ENCODE peak calls at places on chromosomes 1 and 21, in eight cellular contexts. P, E, L, A, G, U, O and Y are unnamed samples.

GRCh38 chr1:221832151-221832550 is 90.3 kb upstream of the DUSP10 start:
- DNase-seq in P (peak), E (no peak), L (peak), A (no peak), G (no peak), U (no peak), O (peak), Y (no peak)

GRCh38 chr1:226675720-226676357 is 63.2 kb downstream of the ITPKB start:
- DNase-seq in P (no peak), E (no peak), L (no peak), A (no peak), G (no peak), U (no peak), O (no peak), Y (no peak)

GRCh38 chr1:184769241-184769640 is 14.6 kb upstream of the EDEM3 start:
- DNase-seq in P (no peak), E (no peak), L (no peak), A (no peak), G (no peak), U (no peak), O (no peak), Y (no peak)

GRCh38 chr21:37986000-37986399 is 69.7 kb upstream of the KCNJ6 start:
- DNase-seq in P (no peak), E (no peak), L (no peak), A (no peak), G (no peak), U (no peak), O (no peak), Y (no peak)

GRCh38 chr1:61092643-61093042 is 10.3 kb downstream of the NFIA start:
- DNase-seq in P (no peak), E (no peak), L (no peak), A (no peak), G (no peak), U (no peak), O (no peak), Y (no peak)

GRCh38 chr21:34579411-34579810 is 35.5 kb downstream of the RCAN1 start:
- DNase-seq in P (peak), E (no peak), L (peak), A (no peak), G (no peak), U (no peak), O (peak), Y (peak)

GRCh38 chr1:12599657-12600056 is 18.4 kb downstream of the DHRS3 start:
- DNase-seq in P (no peak), E (no peak), L (no peak), A (no peak), G (no peak), U (no peak), O (no peak), Y (no peak)

GRCh38 chr1:211876849-211877248 is 46.3 kb upstream of the LPGAT1 start:
- DNase-seq in P (no peak), E (no peak), L (no peak), A (no peak), G (no peak), U (no peak), O (no peak), Y (no peak)

GRCh38 chr1:218498061-218498938 is 153.2 kb downstream of the TGFB2 start:
- DNase-seq in P (peak), E (no peak), L (peak), A (no peak), G (no peak), U (peak), O (peak), Y (peak)

GRCh38 chr1:193558491-193559028 is 372.1 kb upstream of the B3GALT2 start:
- DNase-seq in P (peak), E (no peak), L (peak), A (peak), G (no peak), U (peak), O (peak), Y (peak)

GRCh38 chr21:26790289-26790688 is 54.9 kb downstream of the ADAMTS1 start:
- DNase-seq in P (no peak), E (no peak), L (no peak), A (no peak), G (no peak), U (no peak), O (peak), Y (peak)

GRCh38 chr1:246005067-246005466 is 502.0 kb downstream of the SMYD3 start:
- DNase-seq in P (peak), E (no peak), L (peak), A (peak), G (no peak), U (peak), O (peak), Y (peak)

GRCh38 chr1:94741510-94741909 is 78.6 kb upstream of the SLC44A3 start:
- DNase-seq in P (peak), E (no peak), L (peak), A (peak), G (no peak), U (no peak), O (no peak), Y (no peak)

GRCh38 chr1:230171337-230172015 is 104.4 kb downstream of the GALNT2 start:
- DNase-seq in P (peak), E (no peak), L (no peak), A (no peak), G (no peak), U (peak), O (no peak), Y (peak)